ENCODE peak calls at places on chromosomes 5 and 9, in six cellular contexts. Z, G, R, E, Q and F are unnamed samples.

GRCh38 chr5:75168026-75168750 is 68.5 kb downstream of the ANKRD31 start:
- DNase-seq in R (no peak), G (no peak), Q (no peak), E (no peak), Z (no peak), F (no peak)

GRCh38 chr5:136080483-136081180 is 51.8 kb downstream of the TGFBI start:
- DNase-seq in E (no peak), G (peak), Q (peak), Z (peak), R (peak), F (peak)

GRCh38 chr5:132190161-132190817 is 37.4 kb downstream of the P4HA2 start:
- DNase-seq in E (peak), R (no peak), G (no peak), Q (no peak), Z (peak), F (peak)

GRCh38 chr9:135251996-135252760 is 164.7 kb downstream of the OLFM1 start:
- DNase-seq in Z (no peak), G (no peak), E (no peak), R (no peak), Q (no peak), F (no peak)

GRCh38 chr9:2934883-2935282 is 91.0 kb upstream of the PUM3 start:
- DNase-seq in R (no peak), Q (no peak), E (no peak), Z (no peak), G (no peak), F (no peak)

GRCh38 chr9:113929634-113930092 is 53.6 kb downstream of the ZNF618 start:
- DNase-seq in Q (no peak), Z (peak), R (no peak), E (no peak), G (no peak), F (no peak)

GRCh38 chr9:106405871-106406435 is 457.0 kb upstream of the ZNF462 start:
- DNase-seq in Q (no peak), Z (no peak), E (no peak), G (no peak), R (no peak), F (no peak)

GRCh38 chr5:138942861-138943260 is 67.7 kb upstream of the LRRTM2 start:
- DNase-seq in Q (no peak), Z (no peak), R (no peak), E (no peak), G (no peak), F (no peak)

GRCh38 chr5:2112128-2112808 is 229.5 kb upstream of the IRX4 start:
- DNase-seq in Z (no peak), Q (no peak), E (no peak), G (no peak), R (no peak), F (no peak)

GRCh38 chr5:113118765-113119164 is 142.2 kb downstream of the DCP2 start:
- DNase-seq in Z (no peak), R (no peak), E (no peak), Q (no peak), G (no peak), F (no peak)

GRCh38 chr9:68538200-68538599 is 2.5 kb downstream of the TMEM252 start:
- DNase-seq in G (no peak), R (no peak), Z (no peak), Q (no peak), E (no peak), F (no peak)

GRCh38 chr5:40401965-40402364 is 277.8 kb upstream of the PTGER4 start:
- DNase-seq in G (no peak), E (no peak), Z (no peak), Q (no peak), R (no peak), F (no peak)

GRCh38 chr5:43007911-43008368 is 32.2 kb downstream of the ANXA2R start:
- DNase-seq in Q (peak), G (no peak), R (no peak), Z (peak), E (peak), F (peak)

GRCh38 chr5:72596956-72597355 is 89.7 kb upstream of the ZNF366 start:
- DNase-seq in R (no peak), Q (no peak), Z (peak), E (no peak), G (no peak), F (peak)

GRCh38 chr9:96487949-96488348 is 38.0 kb downstream of the HABP4 start:
- DNase-seq in G (no peak), E (no peak), R (no peak), Z (no peak), Q (no peak), F (no peak)

GRCh38 chr5:76657091-76657490 is 33.9 kb upstream of the F2RL2 start:
- DNase-seq in Z (no peak), R (no peak), E (no peak), G (no peak), Q (no peak), F (no peak)

GRCh38 chr9:130937146-130938076 is 1.6 kb downstream of the FIBCD1 start:
- DNase-seq in R (no peak), Z (no peak), G (no peak), Q (no peak), E (no peak), F (no peak)

GRCh38 chr5:179731791-179732411 is 721 bp upstream of the MAML1 start:
- DNase-seq in R (peak), G (peak), E (peak), Z (no peak), Q (peak), F (no peak)

GRCh38 chr5:177403826-177404640 is 3.6 kb upstream of the PFN3 start:
- DNase-seq in G (peak), Q (peak), R (no peak), Z (peak), E (no peak), F (peak)

GRCh38 chr5:166349036-166349435 is 1942.4 kb upstream of the WWC1 start:
- DNase-seq in Z (no peak), Q (no peak), G (no peak), E (no peak), R (no peak), F (no peak)

GRCh38 chr9:87592554-87593394 is 95.1 kb downstream of the DAPK1 start:
- DNase-seq in R (no peak), E (no peak), Z (no peak), G (no peak), Q (peak), F (no peak)

GRCh38 chr9:120402741-120403542 is 177.0 kb downstream of the CDK5RAP2 start:
- DNase-seq in G (no peak), E (no peak), R (no peak), Q (no peak), Z (no peak), F (no peak)

GRCh38 chr9:81058776-81059175 is 630.6 kb downstream of the TLE1 start:
- DNase-seq in R (no peak), Z (no peak), Q (no peak), G (no peak), E (no peak), F (no peak)

GRCh38 chr9:75168270-75169185 is 80.2 kb downstream of the OSTF1 start:
- DNase-seq in R (no peak), G (no peak), Z (peak), Q (no peak), E (no peak), F (no peak)

GRCh38 chr9:133715866-133716563 is 22.1 kb downstream of the SARDH start:
- DNase-seq in E (peak), R (no peak), G (no peak), Z (no peak), Q (peak), F (no peak)

GRCh38 chr9:129669141-129669718 is 3.8 kb downstream of the PRRX2 start:
- DNase-seq in Z (peak), Q (no peak), R (no peak), G (no peak), E (no peak), F (no peak)

GRCh38 chr9:35682520-35682919 is 7.2 kb downstream of the TPM2 start:
- DNase-seq in E (no peak), Z (no peak), G (no peak), Q (no peak), R (no peak), F (no peak)
- TF ChIP-seq POLR2AphosphoS5 in E (no peak), Z (no peak), G (no peak), Q (no peak), R (no peak), F (no peak)

GRCh38 chr5:78979899-78980298 is 5.2 kb downstream of the ARSB start:
- DNase-seq in E (no peak), R (no peak), G (no peak), Q (no peak), Z (no peak), F (no peak)
- TF ChIP-seq POLR2AphosphoS5 in E (no peak), R (no peak), G (no peak), Q (no peak), Z (no peak), F (no peak)

GRCh38 chr5:149585910-149586309 is 4.6 kb downstream of the ARHGEF37 start:
- DNase-seq in G (no peak), Z (no peak), E (no peak), Q (no peak), R (no peak), F (no peak)

GRCh38 chr5:149583394-149583793 is 2.1 kb downstream of the ARHGEF37 start:
- DNase-seq in E (no peak), Q (no peak), G (no peak), Z (peak), R (no peak), F (no peak)

GRCh38 chr5:149581931-149582768 is 852 bp downstream of the ARHGEF37 start:
- DNase-seq in G (peak), R (no peak), Z (peak), Q (no peak), E (no peak), F (no peak)

GRCh38 chr5:149586708-149587318 is 5.5 kb downstream of the ARHGEF37 start:
- DNase-seq in Z (peak), E (no peak), Q (no peak), G (no peak), R (no peak), F (no peak)

GRCh38 chr5:149584106-149584505 is 2.8 kb downstream of the ARHGEF37 start:
- DNase-seq in Q (no peak), R (no peak), G (no peak), E (no peak), Z (no peak), F (no peak)
- TF ChIP-seq POLR2AphosphoS5 in Q (no peak), R (no peak), G (no peak), E (no peak), Z (no peak), F (peak)

GRCh38 chr9:34990908-34991832 is 1.6 kb downstream of the DNAJB5 start:
- DNase-seq in E (no peak), Z (no peak), G (no peak), R (no peak), Q (peak), F (no peak)
- TF ChIP-seq POLR2AphosphoS5 in E (no peak), Z (no peak), G (no peak), R (no peak), Q (no peak), F (no peak)

GRCh38 chr9:94868462-94868861 is 142.0 kb downstream of the AOPEP start:
- DNase-seq in E (no peak), Q (no peak), G (no peak), R (no peak), Z (no peak), F (no peak)

GRCh38 chr9:94865599-94866456 is 139.3 kb downstream of the AOPEP start:
- DNase-seq in E (no peak), Q (no peak), G (no peak), R (no peak), Z (peak), F (no peak)

GRCh38 chr9:94867842-94868312 is 141.4 kb downstream of the AOPEP start:
- DNase-seq in Q (no peak), R (no peak), Z (peak), G (no peak), E (no peak), F (no peak)

GRCh38 chr9:94866770-94867169 is 140.3 kb downstream of the AOPEP start:
- DNase-seq in Q (no peak), Z (no peak), R (no peak), G (no peak), E (no peak), F (no peak)

GRCh38 chr9:94867281-94867841 is 140.9 kb downstream of the AOPEP start:
- DNase-seq in Z (peak), G (peak), Q (no peak), R (no peak), E (peak), F (no peak)
- TF ChIP-seq POLR2AphosphoS5 in Z (no peak), G (no peak), Q (no peak), R (no peak), E (no peak), F (peak)

GRCh38 chr5:172504736-172505402 is 50.5 kb upstream of the SH3PXD2B start:
- DNase-seq in Q (peak), G (no peak), R (no peak), Z (no peak), E (no peak), F (peak)

GRCh38 chr5:172505840-172506638 is 51.7 kb upstream of the SH3PXD2B start:
- DNase-seq in Z (no peak), R (no peak), G (no peak), E (no peak), Q (peak), F (peak)

GRCh38 chr5:172506921-172507320 is 52.6 kb upstream of the SH3PXD2B start:
- DNase-seq in E (no peak), Z (no peak), R (no peak), Q (peak), G (no peak), F (peak)

GRCh38 chr5:172503925-172504730 is 49.8 kb upstream of the SH3PXD2B start:
- DNase-seq in Q (peak), Z (no peak), E (no peak), G (no peak), R (no peak), F (peak)

DNA sequence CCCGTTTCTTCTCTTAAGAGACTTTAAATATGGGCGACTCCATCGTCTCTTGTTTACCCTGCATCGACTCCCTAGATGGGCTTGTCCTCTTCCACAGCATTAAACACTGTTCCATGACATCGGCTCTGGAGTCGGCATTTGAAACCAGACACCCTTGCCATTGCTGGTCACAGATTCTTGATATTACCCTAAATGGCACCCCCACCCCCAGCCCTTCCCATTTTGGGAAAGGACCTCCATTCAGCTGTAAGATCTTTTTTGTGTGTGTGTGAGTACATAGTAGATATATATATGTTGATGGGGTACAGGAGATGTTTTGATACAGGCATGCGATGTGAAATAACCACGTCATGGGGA is 51.1 kb upstream of the SH3PXD2B start:
- DNase-seq in Z (no peak), E (no peak), R (no peak), Q (peak), G (no peak), F (peak)
- TF ChIP-seq POLR2AphosphoS5 in Z (no peak), E (no peak), R (no peak), Q (no peak), G (no peak), F (no peak)

DNA sequence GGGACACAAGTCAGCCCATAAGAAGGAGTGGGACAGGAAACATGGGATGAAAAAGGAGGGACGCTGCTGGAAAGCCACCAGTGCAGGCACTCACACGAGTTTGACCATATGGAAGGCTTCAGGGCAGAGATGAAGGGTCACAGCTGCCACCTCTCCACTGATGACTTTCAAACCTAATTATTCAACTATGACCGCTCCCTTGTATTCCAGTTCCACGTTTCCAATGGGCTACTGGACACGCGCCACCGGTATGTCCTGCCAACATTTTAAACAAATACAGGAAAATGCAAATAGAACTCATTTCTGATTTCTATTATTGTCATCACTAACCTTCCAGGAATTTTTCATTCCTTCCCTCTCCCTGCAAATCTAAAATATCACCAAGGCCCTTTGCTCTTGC is 134.7 kb downstream of the SLC1A3 start:
- DNase-seq in E (no peak), Q (no peak), Z (no peak), G (no peak), R (no peak), F (no peak)
- TF ChIP-seq POLR2AphosphoS5 in E (no peak), Q (no peak), Z (no peak), G (no peak), R (no peak), F (no peak)

GRCh38 chr5:172777381-172778222 is 6.6 kb upstream of the DUSP1 start:
- DNase-seq in Z (peak), G (peak), Q (peak), R (no peak), E (peak), F (peak)
- TF ChIP-seq POLR2AphosphoS5 in Z (no peak), G (peak), Q (no peak), R (peak), E (no peak), F (no peak)